ENCODE peak calls at places on chromosomes 7 and 10, in eight cellular contexts. P is thoracic aorta, I is prostate gland, E is PC-3, X is spleen, J is fibroblast of the aortic adventitia, G is nephron progenitor cell, W is BJ. S is an unnamed sample.

GRCh38 chr10:132292972-132293415 is 14.8 kb downstream of the STK32C start:
- DNase-seq in P (no peak), I (no peak), E (no peak), X (no peak), J (no peak), G (no peak), W (no peak), S (no peak)

GRCh38 chr7:120985130-120985758 is 3.3 kb upstream of the CPED1 start:
- DNase-seq in P (no peak), I (no peak), E (no peak), X (no peak), J (peak), G (no peak), W (no peak), S (no peak)

GRCh38 chr10:76456190-76456589 is 1024.8 kb downstream of the LRMDA start:
- DNase-seq in P (no peak), I (no peak), E (peak), X (no peak), J (peak), G (no peak), W (no peak), S (no peak)

GRCh38 chr7:112864380-112864779 is 74.2 kb upstream of the TMEM168 start:
- DNase-seq in P (no peak), I (no peak), E (no peak), X (no peak), J (no peak), G (no peak), W (no peak), S (no peak)

GRCh38 chr10:103633846-103634245 is 140.3 kb downstream of the NEURL1 start:
- DNase-seq in P (no peak), I (no peak), E (no peak), X (no peak), J (no peak), G (no peak), W (no peak), S (no peak)

GRCh38 chr7:102993532-102994029 is 80.8 kb downstream of the LRRC17 start:
- DNase-seq in P (no peak), I (no peak), E (no peak), X (no peak), J (peak), G (no peak), W (peak), S (no peak)

GRCh38 chr10:4849555-4850242 is 23.7 kb downstream of the AKR1E2 start:
- DNase-seq in P (peak), I (peak), E (peak), X (peak), J (peak), G (peak), W (peak), S (peak)

GRCh38 chr10:24259365-24260125 is 50.6 kb downstream of the KIAA1217 start:
- DNase-seq in P (no peak), I (no peak), E (no peak), X (no peak), J (no peak), G (no peak), W (no peak), S (no peak)

GRCh38 chr10:83680470-83680891 is 458.8 kb upstream of the GHITM start:
- DNase-seq in P (no peak), I (no peak), E (no peak), X (no peak), J (no peak), G (no peak), W (no peak), S (no peak)

GRCh38 chr7:81887098-81887497 is 117.3 kb upstream of the HGF start:
- DNase-seq in P (no peak), I (no peak), E (no peak), X (no peak), J (no peak), G (no peak), W (no peak), S (no peak)

GRCh38 chr7:72494807-72495206 is 82.7 kb upstream of the CALN1 start:
- DNase-seq in P (no peak), I (no peak), E (no peak), X (no peak), J (no peak), G (no peak), W (no peak), S (no peak)

GRCh38 chr10:15113766-15114165 is 16.6 kb downstream of the RPP38 start:
- DNase-seq in P (no peak), I (no peak), E (no peak), X (no peak), J (no peak), G (no peak), W (no peak), S (no peak)

GRCh38 chr10:122981066-122981464 is 864 bp downstream of the PSTK start:
- DNase-seq in P (no peak), I (no peak), E (peak), X (no peak), J (peak), G (no peak), W (no peak), S (peak)

GRCh38 chr10:113705344-113705878 is 25.7 kb downstream of the CASP7 start:
- DNase-seq in P (no peak), I (no peak), E (no peak), X (no peak), J (no peak), G (peak), W (no peak), S (no peak)

GRCh38 chr7:101156277-101156676 is 2.0 kb downstream of the AP1S1 start:
- DNase-seq in P (no peak), I (no peak), E (no peak), X (no peak), J (no peak), G (no peak), W (no peak), S (no peak)

GRCh38 chr10:88880287-88881094 is 446 bp downstream of the STAMBPL1 start:
- DNase-seq in P (peak), I (peak), E (peak), X (peak), J (peak), G (peak), W (no peak), S (peak)

GRCh38 chr7:111755388-111755787 is 193.1 kb upstream of the IMMP2L start:
- DNase-seq in P (no peak), I (no peak), E (no peak), X (no peak), J (no peak), G (no peak), W (no peak), S (no peak)

GRCh38 chr10:97356318-97356914 is 21.9 kb upstream of the FRAT2 start:
- DNase-seq in P (no peak), I (no peak), E (no peak), X (peak), J (no peak), G (no peak), W (peak), S (no peak)

GRCh38 chr10:86523348-86523747 is 1.8 kb upstream of the WAPL start:
- DNase-seq in P (no peak), I (no peak), E (peak), X (no peak), J (peak), G (peak), W (no peak), S (no peak)

GRCh38 chr7:44085549-44085948 is 3.2 kb upstream of the POLM start:
- DNase-seq in P (no peak), I (no peak), E (no peak), X (peak), J (no peak), G (no peak), W (no peak), S (no peak)
- TF ChIP-seq CTCF in P (no peak), I (no peak), E (peak), X (no peak), J (peak), G (no peak), W (peak), S (peak)

GRCh38 chr7:149422065-149422913 is 38.6 kb downstream of the ZNF777 start:
- DNase-seq in P (no peak), I (peak), E (peak), X (peak), J (peak), G (peak), W (no peak), S (peak)
- TF ChIP-seq CTCF in P (peak), I (peak), E (peak), X (peak), J (peak), G (peak), W (no peak), S (peak)

GRCh38 chr10:30390207-30390606 is 41.1 kb upstream of the MTPAP start:
- DNase-seq in P (no peak), I (no peak), E (no peak), X (no peak), J (no peak), G (no peak), W (no peak), S (no peak)

GRCh38 chr10:30386801-30387588 is 37.9 kb upstream of the MTPAP start:
- DNase-seq in P (no peak), I (no peak), E (peak), X (no peak), J (no peak), G (no peak), W (no peak), S (no peak)

GRCh38 chr10:30384791-30385201 is 35.7 kb upstream of the MTPAP start:
- DNase-seq in P (no peak), I (no peak), E (peak), X (no peak), J (no peak), G (no peak), W (no peak), S (peak)

GRCh38 chr10:30389543-30389942 is 40.5 kb upstream of the MTPAP start:
- DNase-seq in P (no peak), I (no peak), E (no peak), X (no peak), J (no peak), G (no peak), W (no peak), S (no peak)

GRCh38 chr10:30387646-30388243 is 38.7 kb upstream of the MTPAP start:
- DNase-seq in P (no peak), I (no peak), E (peak), X (no peak), J (peak), G (no peak), W (no peak), S (peak)
- TF ChIP-seq CTCF in P (no peak), I (no peak), E (peak), X (no peak), J (no peak), G (no peak), W (peak), S (peak)

DNA sequence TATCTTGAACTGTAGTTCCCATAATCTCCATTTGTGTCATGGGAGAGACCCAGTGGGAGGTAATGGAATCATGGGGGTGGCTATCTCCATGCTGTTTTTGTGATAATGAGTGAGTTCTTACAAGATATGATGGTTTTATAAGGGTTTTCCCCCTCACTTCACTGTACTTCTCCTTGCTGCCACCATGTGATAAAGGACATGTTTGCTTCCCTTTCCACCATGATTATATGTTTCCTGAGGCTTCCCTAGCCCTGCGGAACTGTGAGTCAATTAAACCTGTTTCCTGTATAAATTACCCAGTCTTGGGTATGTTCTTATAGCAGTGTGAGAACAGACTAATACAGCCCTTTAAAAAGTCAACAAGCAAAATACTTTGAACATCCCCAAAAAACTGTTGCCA is 427.7 kb downstream of the HTR7 start:
- DNase-seq in P (no peak), I (no peak), E (no peak), X (no peak), J (no peak), G (no peak), W (no peak), S (no peak)
- TF ChIP-seq CTCF in P (no peak), I (no peak), E (no peak), X (no peak), J (no peak), G (no peak), W (no peak), S (no peak)

GRCh38 chr10:6347391-6347951 is 144.7 kb downstream of the PFKFB3 start:
- DNase-seq in P (no peak), I (no peak), E (no peak), X (peak), J (no peak), G (no peak), W (no peak), S (no peak)
- TF ChIP-seq CTCF in P (no peak), I (no peak), E (no peak), X (no peak), J (no peak), G (no peak), W (no peak), S (no peak)

GRCh38 chr10:13956826-13957225 is 370.1 kb downstream of the PRPF18 start:
- DNase-seq in P (peak), I (peak), E (no peak), X (no peak), J (peak), G (no peak), W (no peak), S (no peak)
- TF ChIP-seq CTCF in P (peak), I (no peak), E (no peak), X (peak), J (peak), G (no peak), W (peak), S (no peak)

GRCh38 chr10:17544465-17544864 is 72.7 kb downstream of the HACD1 start:
- DNase-seq in P (no peak), I (no peak), E (no peak), X (no peak), J (no peak), G (no peak), W (no peak), S (no peak)
- TF ChIP-seq CTCF in P (no peak), I (no peak), E (no peak), X (no peak), J (no peak), G (no peak), W (no peak), S (no peak)

S was measured in Calu3.